ENCODE peak calls at places on chromosomes 5 and 9, in seven cellular contexts. K, I, N, W, P, Z and L are unnamed samples.

GRCh38 chr9:96376926-96377874 is 6.3 kb downstream of the SLC35D2 start:
- DNase-seq in K (peak), I (no peak), N (peak), W (no peak), P (no peak), Z (no peak), L (peak)

GRCh38 chr5:53151713-53152458 is 42.3 kb upstream of the MOCS2 start:
- DNase-seq in K (peak), I (peak), N (peak), W (no peak), P (no peak), Z (no peak), L (no peak)

GRCh38 chr9:124254261-124254682 is 3.5 kb upstream of the NEK6 start:
- DNase-seq in K (no peak), I (no peak), N (no peak), W (no peak), P (no peak), Z (no peak), L (no peak)

GRCh38 chr9:974993-975739 is 1.3 kb upstream of the DMRT3 start:
- DNase-seq in K (no peak), I (no peak), N (no peak), W (no peak), P (no peak), Z (no peak), L (peak)

GRCh38 chr9:87069690-87070089 is 122.4 kb upstream of the GAS1 start:
- DNase-seq in K (peak), I (no peak), N (peak), W (no peak), P (no peak), Z (no peak), L (no peak)

GRCh38 chr9:110797611-110798010 is 129.0 kb downstream of the MUSK start:
- DNase-seq in K (peak), I (no peak), N (peak), W (no peak), P (no peak), Z (no peak), L (no peak)

GRCh38 chr9:117868594-117868993 is 164.4 kb downstream of the TLR4 start:
- DNase-seq in K (no peak), I (no peak), N (no peak), W (no peak), P (no peak), Z (no peak), L (no peak)

GRCh38 chr5:180589771-180590542 is 1.3 kb downstream of the SCGB3A1 start:
- DNase-seq in K (no peak), I (no peak), N (no peak), W (no peak), P (no peak), Z (no peak), L (no peak)

GRCh38 chr9:81112638-81113037 is 576.7 kb downstream of the TLE1 start:
- DNase-seq in K (no peak), I (no peak), N (no peak), W (no peak), P (no peak), Z (no peak), L (no peak)

GRCh38 chr5:9467199-9468069 is 78.4 kb downstream of the SEMA5A start:
- DNase-seq in K (no peak), I (no peak), N (no peak), W (no peak), P (no peak), Z (no peak), L (no peak)

GRCh38 chr5:148967783-148968182 is 95.1 kb downstream of the SH3TC2 start:
- DNase-seq in K (no peak), I (no peak), N (no peak), W (peak), P (no peak), Z (no peak), L (no peak)

GRCh38 chr9:106941901-106942300 is 78.9 kb downstream of the ZNF462 start:
- DNase-seq in K (no peak), I (no peak), N (no peak), W (no peak), P (no peak), Z (no peak), L (no peak)

GRCh38 chr9:123121457-123121856 is 88.0 kb downstream of the GPR21 start:
- DNase-seq in K (no peak), I (no peak), N (no peak), W (no peak), P (no peak), Z (no peak), L (no peak)

GRCh38 chr5:109682383-109682782 is 7.3 kb upstream of the MAN2A1 start:
- DNase-seq in K (no peak), I (no peak), N (peak), W (no peak), P (no peak), Z (no peak), L (no peak)

GRCh38 chr5:10030219-10030831 is 219.4 kb downstream of the ATPSCKMT start:
- DNase-seq in K (no peak), I (no peak), N (peak), W (no peak), P (no peak), Z (no peak), L (peak)

GRCh38 chr5:18799482-18800128 is 1165.3 kb downstream of the TAF11L14 start:
- DNase-seq in K (no peak), I (no peak), N (no peak), W (no peak), P (no peak), Z (no peak), L (no peak)

GRCh38 chr9:4066120-4066519 is 233.7 kb downstream of the GLIS3 start:
- DNase-seq in K (no peak), I (no peak), N (peak), W (no peak), P (no peak), Z (no peak), L (no peak)

GRCh38 chr5:11504794-11505193 is 399.5 kb downstream of the CTNND2 start:
- DNase-seq in K (no peak), I (no peak), N (peak), W (no peak), P (no peak), Z (no peak), L (no peak)

GRCh38 chr9:74775401-74775800 is 112.3 kb downstream of the TRPM6 start:
- DNase-seq in K (no peak), I (no peak), N (peak), W (no peak), P (no peak), Z (no peak), L (no peak)

GRCh38 chr9:124880501-124880900 is 18.6 kb downstream of the ARPC5L start:
- DNase-seq in K (no peak), I (no peak), N (no peak), W (no peak), P (no peak), Z (no peak), L (no peak)

GRCh38 chr9:96169488-96169887 is 132.5 kb downstream of the HSD17B3 start:
- DNase-seq in K (no peak), I (peak), N (peak), W (peak), P (peak), Z (no peak), L (peak)

GRCh38 chr5:110401881-110402280 is 324.6 kb downstream of the TMEM232 start:
- DNase-seq in K (no peak), I (no peak), N (peak), W (no peak), P (no peak), Z (no peak), L (no peak)

GRCh38 chr5:132094393-132095076 is 20.9 kb downstream of the CSF2 start:
- DNase-seq in K (peak), I (no peak), N (peak), W (no peak), P (no peak), Z (no peak), L (no peak)

GRCh38 chr5:158807-159447 is 32.4 kb upstream of the LRRC14B start:
- DNase-seq in K (no peak), I (no peak), N (no peak), W (no peak), P (no peak), Z (no peak), L (no peak)

GRCh38 chr5:40605295-40605958 is 74.3 kb upstream of the PTGER4 start:
- DNase-seq in K (no peak), I (no peak), N (peak), W (no peak), P (no peak), Z (no peak), L (no peak)

GRCh38 chr9:129720865-129721545 is 31.8 kb downstream of the PTGES start:
- DNase-seq in K (no peak), I (no peak), N (no peak), W (no peak), P (no peak), Z (no peak), L (no peak)
- TF ChIP-seq CTCF in K (peak), I (no peak), N (no peak), W (no peak), P (no peak), Z (no peak), L (no peak)

GRCh38 chr9:108060165-108060564 is 570.6 kb upstream of the KLF4 start:
- DNase-seq in K (no peak), I (no peak), N (peak), W (no peak), P (no peak), Z (no peak), L (no peak)
- TF ChIP-seq CTCF in K (no peak), I (no peak), N (no peak), W (no peak), P (no peak), Z (no peak), L (no peak)

DNA sequence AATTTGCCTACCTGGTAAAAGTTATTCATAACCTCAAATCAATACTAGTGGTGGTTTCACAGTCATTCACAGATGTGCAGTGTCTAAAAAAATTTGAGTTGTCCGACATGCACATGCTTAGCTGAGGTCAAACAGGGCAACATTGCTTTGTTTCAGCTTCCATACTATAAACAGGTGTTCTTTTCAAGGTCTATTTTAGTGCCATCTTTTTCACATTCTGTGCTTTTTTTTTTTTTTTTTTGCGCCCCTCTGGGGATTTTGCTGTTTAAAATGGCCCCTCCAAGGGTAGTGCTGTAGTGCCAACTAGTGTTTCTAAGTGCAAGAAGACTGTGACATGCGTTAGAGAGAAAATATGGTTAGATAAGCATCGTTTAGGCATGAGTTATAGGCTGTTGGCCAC is 14.5 kb downstream of the PHAX start:
- DNase-seq in K (no peak), I (no peak), N (no peak), W (no peak), P (no peak), Z (no peak), L (no peak)
- TF ChIP-seq CTCF in K (no peak), I (no peak), N (no peak), W (no peak), P (no peak), Z (no peak), L (no peak)

GRCh38 chr5:139841549-139841948 is 45.9 kb downstream of the PSD2 start:
- DNase-seq in K (no peak), I (no peak), N (no peak), W (no peak), P (no peak), Z (no peak), L (no peak)
- TF ChIP-seq CTCF in K (peak), I (no peak), N (no peak), W (no peak), P (no peak), Z (no peak), L (no peak)

GRCh38 chr5:96516631-96517071 is 83.6 kb upstream of the PCSK1 start:
- DNase-seq in K (no peak), I (no peak), N (no peak), W (no peak), P (no peak), Z (no peak), L (no peak)
- TF ChIP-seq CTCF in K (peak), I (no peak), N (no peak), W (no peak), P (no peak), Z (no peak), L (no peak)

GRCh38 chr5:22242532-22242931 is 610.6 kb downstream of the CDH12 start:
- DNase-seq in K (no peak), I (no peak), N (no peak), W (no peak), P (no peak), Z (no peak), L (peak)
- TF ChIP-seq CTCF in K (no peak), I (no peak), N (no peak), W (no peak), P (peak), Z (no peak), L (peak)

GRCh38 chr5:32852535-32852934 is 141.4 kb downstream of the NPR3 start:
- DNase-seq in K (no peak), I (no peak), N (peak), W (no peak), P (no peak), Z (no peak), L (peak)
- TF ChIP-seq CTCF in K (peak), I (no peak), N (peak), W (no peak), P (peak), Z (no peak), L (peak)

DNA sequence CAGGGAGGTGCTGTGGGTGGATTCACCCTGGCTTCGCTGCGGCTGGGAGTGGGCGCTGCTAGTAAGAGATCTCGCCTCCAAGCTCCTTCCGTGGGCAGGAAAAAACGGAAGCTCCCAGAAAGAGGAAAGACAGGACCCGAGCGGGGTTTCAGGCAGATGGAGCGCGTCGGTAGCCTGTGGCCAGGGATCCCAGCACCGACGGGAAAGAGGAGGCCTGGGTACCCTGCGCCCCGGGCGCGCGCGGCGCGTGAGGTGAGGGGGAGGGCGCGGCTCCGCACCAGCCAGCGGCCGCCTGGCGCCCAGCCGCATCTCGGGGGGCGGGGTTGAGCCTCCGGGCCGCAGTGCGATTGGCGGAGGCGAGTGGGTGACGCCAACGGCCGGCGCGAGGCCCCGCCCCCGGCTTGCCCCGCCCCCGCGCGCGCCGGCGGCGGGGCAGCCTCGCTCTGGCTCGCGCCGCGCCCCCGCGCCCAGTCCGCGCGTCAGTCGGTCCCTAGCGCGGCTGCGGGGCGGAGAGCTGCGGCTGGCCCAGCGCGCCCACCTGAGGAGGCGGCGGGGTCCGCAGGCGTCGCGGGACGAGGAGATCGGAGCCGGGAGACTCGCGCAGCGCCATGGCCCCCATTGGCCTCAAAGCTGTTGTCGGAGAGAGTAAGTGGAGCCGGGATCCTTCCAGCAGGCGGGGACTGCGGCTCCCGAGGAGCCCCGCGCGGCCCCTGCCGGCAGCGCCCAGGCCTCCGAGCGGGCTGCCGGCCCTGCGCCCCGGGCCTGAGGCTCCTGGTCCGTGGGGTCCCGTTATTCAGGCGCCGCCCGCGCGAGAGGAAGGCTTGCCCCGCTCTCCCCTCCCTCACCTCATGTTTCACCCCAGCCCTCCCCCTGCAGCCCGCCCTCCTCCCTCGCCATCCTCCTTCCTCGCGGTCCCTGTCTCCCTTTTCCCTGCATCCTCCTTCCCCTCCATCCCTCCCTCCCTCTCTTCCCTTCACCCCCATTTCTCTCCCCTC is at the start of gene STXBP1:
- DNase-seq in K (no peak), I (peak), N (peak), W (peak), P (peak), Z (peak), L (peak)
- TF ChIP-seq CTCF in K (peak), I (no peak), N (peak), W (no peak), P (peak), Z (no peak), L (no peak)

DNA sequence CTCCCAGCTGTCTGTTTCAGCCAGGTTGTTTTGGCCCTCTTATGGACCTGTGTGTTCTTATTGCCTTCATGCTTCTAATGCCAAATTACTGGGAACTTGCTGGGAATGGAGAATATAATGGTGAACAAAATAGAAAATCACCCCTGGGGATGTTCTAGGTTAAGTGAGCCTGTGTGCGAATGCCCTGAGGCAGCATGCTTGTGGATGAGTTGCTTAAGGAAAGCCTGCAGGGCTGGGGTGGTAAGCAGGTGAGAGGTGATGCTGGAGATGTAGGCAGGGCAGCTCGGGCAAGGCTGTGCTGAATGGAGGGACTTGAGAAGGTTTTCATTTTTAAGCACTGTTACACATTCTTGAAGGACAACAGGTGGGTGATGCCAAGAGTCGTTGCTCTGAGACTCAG is 342.6 kb downstream of the ICE1 start:
- DNase-seq in K (no peak), I (no peak), N (no peak), W (no peak), P (no peak), Z (no peak), L (no peak)
- TF ChIP-seq CTCF in K (no peak), I (no peak), N (no peak), W (no peak), P (no peak), Z (no peak), L (no peak)

GRCh38 chr9:133394687-133395271 is 18.6 kb downstream of the STKLD1 start:
- DNase-seq in K (no peak), I (no peak), N (no peak), W (no peak), P (no peak), Z (no peak), L (no peak)

GRCh38 chr9:133397370-133397769 is 20.4 kb downstream of the REXO4 start:
- DNase-seq in K (no peak), I (no peak), N (no peak), W (no peak), P (no peak), Z (no peak), L (no peak)

GRCh38 chr9:133400292-133400691 is 17.5 kb downstream of the REXO4 start:
- DNase-seq in K (no peak), I (no peak), N (no peak), W (no peak), P (no peak), Z (no peak), L (no peak)

GRCh38 chr9:133397895-133398294 is 19.9 kb downstream of the REXO4 start:
- DNase-seq in K (no peak), I (no peak), N (no peak), W (no peak), P (no peak), Z (no peak), L (no peak)

DNA sequence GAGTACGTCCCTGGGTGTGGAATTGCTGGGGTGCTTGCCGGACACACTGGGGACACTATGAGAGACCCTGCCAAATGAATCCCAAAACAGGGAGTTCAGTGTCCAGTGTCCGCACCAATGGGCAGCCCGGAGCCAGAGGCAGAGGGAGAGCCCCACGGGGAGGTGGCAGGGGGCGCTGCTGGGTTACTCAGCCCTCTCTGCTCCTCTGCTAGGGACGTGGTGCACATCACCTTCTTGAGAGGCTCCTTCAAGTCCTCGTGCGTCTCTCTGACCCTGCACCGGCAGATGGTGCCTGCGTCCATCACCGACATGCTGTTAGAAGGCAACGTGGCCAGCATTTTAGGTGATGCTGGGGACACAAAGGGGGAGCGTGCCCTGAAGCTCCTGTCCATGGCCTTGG is 20.8 kb downstream of the STKLD1 start:
- DNase-seq in K (no peak), I (no peak), N (peak), W (no peak), P (no peak), Z (no peak), L (peak)
- TF ChIP-seq CTCF in K (peak), I (no peak), N (peak), W (no peak), P (peak), Z (no peak), L (peak)